ENCODE peak calls at places on chromosomes 11 and 22, in ten cellular contexts. V is H1; G is HTR-8/SVneo; H is NCI-H1694; Q is NCI-H460; T is stimulated activated CD4-positive, alpha-beta T cell treated with anti-CD3 and anti-CD28 coated beads, Interleukin-4, amount 100 ng/mL, for 1 hour; E is NCI-H1105 treated with DMSO at 0.1 percent for 48 hours; N is activated CD4-positive, alpha-beta T cell treated with anti-CD3 and anti-CD28 coated beads, Interleukin-2, amount 50 U/mL, for 1 hour; D is nephron progenitor cell; X is HEK293T. K is an unnamed sample.

GRCh38 chr11:2150206-2150847 is 10.7 kb downstream of the INS start:
- DNase-seq in V (no peak), G (no peak), H (no peak), Q (peak), T (no peak), E (peak), N (no peak), D (no peak), X (peak), K (no peak)

GRCh38 chr11:2699531-2700414 is at the start of gene KCNQ1OT1:
- DNase-seq in V (peak), G (peak), H (peak), Q (peak), T (peak), E (peak), N (peak), D (peak), X (peak), K (peak)

GRCh38 chr11:84384637-84385227 is 1098.6 kb upstream of the CCDC90B start:
- DNase-seq in V (peak), G (peak), H (no peak), Q (peak), T (no peak), E (peak), N (no peak), D (peak), X (peak), K (no peak)

GRCh38 chr11:97332271-97332670 is 942.5 kb downstream of the JRKL start:
- DNase-seq in V (no peak), G (no peak), H (no peak), Q (no peak), T (no peak), E (peak), N (no peak), D (no peak), X (no peak), K (no peak)

GRCh38 chr11:18312663-18313420 is 9.1 kb downstream of the HPS5 start:
- DNase-seq in V (no peak), G (peak), H (no peak), Q (no peak), T (no peak), E (no peak), N (no peak), D (no peak), X (no peak), K (no peak)

GRCh38 chr11:35714882-35715612 is 52.5 kb downstream of the TRIM44 start:
- DNase-seq in V (no peak), G (no peak), H (no peak), Q (no peak), T (no peak), E (no peak), N (no peak), D (no peak), X (no peak), K (no peak)

GRCh38 chr11:46850829-46851380 is 4.8 kb upstream of the CKAP5 start:
- DNase-seq in V (no peak), G (no peak), H (no peak), Q (no peak), T (no peak), E (no peak), N (no peak), D (no peak), X (peak), K (no peak)

GRCh38 chr11:117862019-117862725 is 14.3 kb downstream of the FXYD6 start:
- DNase-seq in V (no peak), G (no peak), H (no peak), Q (no peak), T (no peak), E (no peak), N (no peak), D (no peak), X (no peak), K (no peak)

GRCh38 chr11:57479925-57480324 is 19.6 kb downstream of the RTN4RL2 start:
- DNase-seq in V (no peak), G (no peak), H (no peak), Q (no peak), T (no peak), E (no peak), N (no peak), D (no peak), X (no peak), K (no peak)

GRCh38 chr11:131978351-131978750 is 607.9 kb downstream of the NTM start:
- DNase-seq in V (no peak), G (no peak), H (no peak), Q (no peak), T (no peak), E (no peak), N (no peak), D (no peak), X (no peak), K (no peak)

GRCh38 chr11:110525883-110526282 is 96.1 kb downstream of the FDX1 start:
- DNase-seq in V (no peak), G (no peak), H (no peak), Q (no peak), T (no peak), E (peak), N (no peak), D (no peak), X (no peak), K (no peak)

GRCh38 chr11:43578346-43579170 is 102.0 kb upstream of the HSD17B12 start:
- DNase-seq in V (peak), G (no peak), H (no peak), Q (no peak), T (no peak), E (no peak), N (no peak), D (no peak), X (no peak), K (no peak)

GRCh38 chr22:42142771-42143461 is 12.3 kb upstream of the CYP2D6 start:
- DNase-seq in V (no peak), G (no peak), H (no peak), Q (no peak), T (no peak), E (no peak), N (no peak), D (no peak), X (no peak), K (no peak)